ENCODE peak calls at places on chromosomes 13 and 19, in seven cellular contexts. A is A549, F is neural crest cell, R is B cell, H is kidney epithelial cell, T is H9, U is AG09309. S is an unnamed sample.

GRCh38 chr19:32318884-32319520 is 26.4 kb upstream of the ZNF507 start:
- DNase-seq in A (peak), F (peak), R (no peak), H (no peak), T (peak), U (no peak), S (no peak)

GRCh38 chr19:16880884-16881554 is 7.8 kb upstream of the F2RL3 start:
- DNase-seq in A (no peak), F (no peak), R (no peak), H (no peak), T (no peak), U (no peak), S (no peak)

GRCh38 chr19:18274776-18275356 is 614 bp upstream of the IQCN start:
- DNase-seq in A (peak), F (no peak), R (no peak), H (no peak), T (peak), U (no peak), S (peak)

GRCh38 chr13:106105153-106105552 is 430.3 kb downstream of the EFNB2 start:
- DNase-seq in A (no peak), F (no peak), R (no peak), H (no peak), T (no peak), U (no peak), S (peak)

GRCh38 chr19:3243851-3244700 is 19.6 kb downstream of the CELF5 start:
- DNase-seq in A (peak), F (peak), R (peak), H (peak), T (peak), U (peak), S (no peak)

GRCh38 chr19:32266453-32266852 is 79.0 kb upstream of the ZNF507 start:
- DNase-seq in A (no peak), F (no peak), R (no peak), H (no peak), T (no peak), U (no peak), S (no peak)

GRCh38 chr19:29598496-29598895 is 7.6 kb upstream of the POP4 start:
- DNase-seq in A (no peak), F (no peak), R (no peak), H (no peak), T (no peak), U (no peak), S (no peak)

GRCh38 chr13:101346942-101347728 is 69.2 kb downstream of the NALCN start:
- DNase-seq in A (no peak), F (no peak), R (no peak), H (no peak), T (no peak), U (peak), S (no peak)

GRCh38 chr19:50465986-50466771 is 10.1 kb upstream of the EMC10 start:
- DNase-seq in A (peak), F (peak), R (no peak), H (no peak), T (peak), U (no peak), S (no peak)

GRCh38 chr19:2048959-2049740 is 1.9 kb downstream of the MKNK2 start:
- DNase-seq in A (no peak), F (no peak), R (peak), H (no peak), T (peak), U (no peak), S (no peak)

GRCh38 chr13:98746968-98747367 is 5.5 kb downstream of the SLC15A1 start:
- DNase-seq in A (peak), F (no peak), R (no peak), H (peak), T (no peak), U (no peak), S (no peak)

GRCh38 chr13:66362485-66362884 is 867.7 kb downstream of the PCDH9 start:
- DNase-seq in A (no peak), F (no peak), R (no peak), H (no peak), T (no peak), U (no peak), S (no peak)
- TF ChIP-seq CTCF in A (no peak), F (no peak), R (no peak), H (no peak), T (no peak), U (no peak), S (no peak)

DNA sequence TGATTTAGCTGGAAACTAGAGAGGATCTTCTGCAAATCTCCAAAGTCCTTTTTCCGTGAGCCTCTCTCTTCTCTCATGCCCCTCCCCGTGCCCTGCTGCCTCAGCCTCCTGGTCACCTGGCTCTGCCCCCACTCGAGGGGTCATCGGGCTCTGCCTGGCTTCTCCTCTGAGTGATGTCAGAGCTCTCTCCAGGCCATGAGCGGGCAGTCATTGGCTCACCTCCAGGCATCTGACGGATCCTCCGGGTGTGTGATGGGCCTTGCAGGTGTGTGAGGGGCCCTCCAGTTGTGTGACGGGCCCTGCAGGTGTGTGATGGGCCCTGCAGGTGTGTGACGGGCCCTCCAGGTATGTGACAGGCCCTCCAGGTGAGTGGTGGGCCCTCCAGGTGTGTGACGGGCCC is 10.3 kb upstream of the GAS6 start:
- DNase-seq in A (no peak), F (no peak), R (no peak), H (no peak), T (no peak), U (no peak), S (no peak)
- TF ChIP-seq CTCF in A (no peak), F (no peak), R (no peak), H (no peak), T (no peak), U (no peak), S (no peak)

GRCh38 chr13:66994097-66994496 is 236.0 kb downstream of the PCDH9 start:
- DNase-seq in A (peak), F (peak), R (peak), H (peak), T (peak), U (no peak), S (peak)
- TF ChIP-seq CTCF in A (peak), F (peak), R (peak), H (peak), T (peak), U (peak), S (peak)

GRCh38 chr19:41156207-41156606 is 36.8 kb upstream of the CYP2S1 start:
- DNase-seq in A (no peak), F (no peak), R (no peak), H (no peak), T (no peak), U (no peak), S (no peak)
- TF ChIP-seq CTCF in A (no peak), F (peak), R (no peak), H (no peak), T (peak), U (no peak), S (no peak)

S was measured in retinal pigment epithelial cell.